ENCODE peak calls at places on chromosomes 5 and 9, in four cellular contexts. One of them, this sample, is unnamed.

GRCh38 chr9:89891221-89892052 is 286.6 kb downstream of the GADD45G start:
- DNase-seq in stomach: peak
- DNase-seq in GM06990: no peak
- DNase-seq in fibroblast of the aortic adventitia: peak
- DNase-seq in this sample: peak

GRCh38 chr5:134503088-134503936 is 22.2 kb upstream of the JADE2 start:
- DNase-seq in stomach: peak
- DNase-seq in GM06990: peak
- DNase-seq in fibroblast of the aortic adventitia: peak
- DNase-seq in this sample: peak

GRCh38 chr5:96329886-96330531 is 103.0 kb downstream of the PCSK1 start:
- DNase-seq in fibroblast of the aortic adventitia: no peak
- DNase-seq in GM06990: no peak
- DNase-seq in stomach: no peak
- DNase-seq in this sample: no peak

GRCh38 chr9:126157409-126157808 is 169.2 kb upstream of the MVB12B start:
- DNase-seq in GM06990: no peak
- DNase-seq in stomach: peak
- DNase-seq in fibroblast of the aortic adventitia: no peak
- DNase-seq in this sample: no peak

GRCh38 chr9:133257398-133258053 is 17.5 kb downstream of the ABO start:
- DNase-seq in stomach: peak
- DNase-seq in GM06990: no peak
- DNase-seq in fibroblast of the aortic adventitia: no peak
- DNase-seq in this sample: no peak

GRCh38 chr9:109454601-109455155 is 43.4 kb downstream of the PTPN3 start:
- DNase-seq in stomach: no peak
- DNase-seq in GM06990: no peak
- DNase-seq in fibroblast of the aortic adventitia: no peak
- DNase-seq in this sample: no peak

GRCh38 chr9:93206576-93207155 is 22.7 kb downstream of the WNK2 start:
- DNase-seq in GM06990: no peak
- DNase-seq in fibroblast of the aortic adventitia: no peak
- DNase-seq in stomach: no peak
- DNase-seq in this sample: no peak

GRCh38 chr5:142280066-142281011 is 44.5 kb downstream of the SPRY4 start:
- DNase-seq in stomach: no peak
- DNase-seq in GM06990: no peak
- DNase-seq in fibroblast of the aortic adventitia: peak
- DNase-seq in this sample: peak

GRCh38 chr9:76803083-76803482 is 38.8 kb downstream of the PCA3 start:
- DNase-seq in GM06990: no peak
- DNase-seq in stomach: no peak
- DNase-seq in fibroblast of the aortic adventitia: no peak
- DNase-seq in this sample: no peak

GRCh38 chr5:8749556-8749955 is 796.3 kb downstream of the SEMA5A start:
- DNase-seq in GM06990: no peak
- DNase-seq in fibroblast of the aortic adventitia: no peak
- DNase-seq in stomach: no peak
- DNase-seq in this sample: no peak

GRCh38 chr9:113935677-113936380 is 59.7 kb downstream of the ZNF618 start:
- DNase-seq in GM06990: no peak
- DNase-seq in stomach: peak
- DNase-seq in fibroblast of the aortic adventitia: no peak
- DNase-seq in this sample: no peak

GRCh38 chr5:165459232-165459631 is 1953.8 kb downstream of the MAT2B start:
- DNase-seq in GM06990: no peak
- DNase-seq in fibroblast of the aortic adventitia: peak
- DNase-seq in stomach: no peak
- DNase-seq in this sample: no peak

GRCh38 chr5:1540831-1541661 is 17.3 kb upstream of the LPCAT1 start:
- DNase-seq in fibroblast of the aortic adventitia: no peak
- DNase-seq in GM06990: no peak
- DNase-seq in stomach: no peak
- DNase-seq in this sample: no peak

GRCh38 chr5:57804007-57804444 is 321.4 kb upstream of the ACTBL2 start:
- DNase-seq in fibroblast of the aortic adventitia: peak
- DNase-seq in stomach: no peak
- DNase-seq in GM06990: no peak
- DNase-seq in this sample: peak

GRCh38 chr9:93577045-93577939 is 908 bp downstream of the PHF2 start:
- DNase-seq in stomach: peak
- DNase-seq in GM06990: peak
- DNase-seq in fibroblast of the aortic adventitia: no peak
- DNase-seq in this sample: no peak

GRCh38 chr5:157365732-157366131 is 94.3 kb upstream of the NIPAL4 start:
- DNase-seq in GM06990: no peak
- DNase-seq in fibroblast of the aortic adventitia: no peak
- DNase-seq in stomach: no peak
- DNase-seq in this sample: no peak
- TF ChIP-seq CTCF in GM06990: no peak
- TF ChIP-seq CTCF in fibroblast of the aortic adventitia: no peak
- TF ChIP-seq CTCF in stomach: no peak
- TF ChIP-seq CTCF in this sample: no peak

GRCh38 chr5:159106569-159107282 is 7.0 kb upstream of the EBF1 start:
- DNase-seq in stomach: peak
- DNase-seq in fibroblast of the aortic adventitia: peak
- DNase-seq in GM06990: peak
- DNase-seq in this sample: peak
- H3K4me3 ChIP-seq in stomach: peak
- H3K4me3 ChIP-seq in fibroblast of the aortic adventitia: peak
- H3K4me3 ChIP-seq in GM06990: peak
- H3K4me3 ChIP-seq in this sample: peak

DNA sequence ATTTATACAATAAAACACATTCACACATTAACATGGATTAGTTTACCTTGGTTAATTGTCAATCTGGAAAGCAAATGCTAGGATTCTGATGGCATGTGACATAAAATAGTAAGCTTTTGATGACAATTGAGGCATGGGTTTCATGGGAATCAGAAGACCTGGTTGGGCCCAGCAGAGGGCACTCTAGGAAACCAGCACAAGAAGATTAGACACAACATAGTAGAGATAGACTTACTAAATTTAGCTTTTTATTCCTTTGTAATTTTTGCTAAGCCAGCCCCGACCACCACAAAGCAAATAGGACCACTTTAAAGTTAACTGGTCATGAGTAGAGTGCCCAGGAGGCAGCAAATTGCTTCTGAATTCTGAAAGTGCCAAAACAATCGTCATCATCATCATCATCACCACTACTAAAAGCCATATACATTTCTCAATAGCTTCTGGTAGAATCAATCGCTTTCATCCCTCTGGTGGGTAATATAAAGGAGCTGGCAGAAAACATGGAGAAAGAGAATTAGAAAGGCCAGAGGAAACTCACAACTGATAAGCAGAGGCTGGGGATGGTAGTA is 163.2 kb downstream of the ARRDC3 start:
- DNase-seq in GM06990: no peak
- DNase-seq in stomach: no peak
- DNase-seq in fibroblast of the aortic adventitia: no peak
- DNase-seq in this sample: peak
- TF ChIP-seq CTCF in GM06990: peak
- TF ChIP-seq CTCF in stomach: no peak
- TF ChIP-seq CTCF in fibroblast of the aortic adventitia: peak
- TF ChIP-seq CTCF in this sample: peak

GRCh38 chr9:74498616-74499095 is 1.5 kb downstream of the RORB start:
- DNase-seq in fibroblast of the aortic adventitia: no peak
- DNase-seq in stomach: no peak
- DNase-seq in GM06990: no peak
- DNase-seq in this sample: no peak
- H3K4me3 ChIP-seq in fibroblast of the aortic adventitia: peak
- H3K4me3 ChIP-seq in stomach: peak
- H3K4me3 ChIP-seq in GM06990: peak
- H3K4me3 ChIP-seq in this sample: peak

GRCh38 chr9:118652258-118652657 is 717.0 kb downstream of the BRINP1 start:
- DNase-seq in stomach: no peak
- DNase-seq in GM06990: no peak
- DNase-seq in fibroblast of the aortic adventitia: no peak
- DNase-seq in this sample: no peak

GRCh38 chr9:118647331-118647730 is 721.9 kb downstream of the BRINP1 start:
- DNase-seq in GM06990: no peak
- DNase-seq in fibroblast of the aortic adventitia: no peak
- DNase-seq in stomach: no peak
- DNase-seq in this sample: no peak

GRCh38 chr9:118651511-118651910 is 717.7 kb downstream of the BRINP1 start:
- DNase-seq in GM06990: no peak
- DNase-seq in fibroblast of the aortic adventitia: no peak
- DNase-seq in stomach: no peak
- DNase-seq in this sample: no peak

GRCh38 chr9:118652935-118653334 is 716.3 kb downstream of the BRINP1 start:
- DNase-seq in fibroblast of the aortic adventitia: no peak
- DNase-seq in GM06990: no peak
- DNase-seq in stomach: no peak
- DNase-seq in this sample: no peak

GRCh38 chr9:118650407-118650806 is 718.8 kb downstream of the BRINP1 start:
- DNase-seq in GM06990: no peak
- DNase-seq in fibroblast of the aortic adventitia: no peak
- DNase-seq in stomach: no peak
- DNase-seq in this sample: no peak
- TF ChIP-seq CTCF in GM06990: no peak
- TF ChIP-seq CTCF in fibroblast of the aortic adventitia: no peak
- TF ChIP-seq CTCF in stomach: no peak
- TF ChIP-seq CTCF in this sample: no peak

GRCh38 chr5:173108914-173109313 is 35.4 kb upstream of the BNIP1 start:
- DNase-seq in fibroblast of the aortic adventitia: no peak
- DNase-seq in stomach: no peak
- DNase-seq in GM06990: no peak
- DNase-seq in this sample: no peak
- H3K4me3 ChIP-seq in fibroblast of the aortic adventitia: no peak
- H3K4me3 ChIP-seq in stomach: no peak
- H3K4me3 ChIP-seq in GM06990: no peak
- H3K4me3 ChIP-seq in this sample: no peak

GRCh38 chr5:90802695-90803317 is 244.2 kb downstream of the ADGRV1 start:
- DNase-seq in stomach: peak
- DNase-seq in fibroblast of the aortic adventitia: peak
- DNase-seq in GM06990: no peak
- DNase-seq in this sample: peak

GRCh38 chr5:90807483-90807882 is 248.9 kb downstream of the ADGRV1 start:
- DNase-seq in GM06990: no peak
- DNase-seq in fibroblast of the aortic adventitia: no peak
- DNase-seq in stomach: peak
- DNase-seq in this sample: peak

GRCh38 chr5:90803891-90804290 is 245.3 kb downstream of the ADGRV1 start:
- DNase-seq in stomach: no peak
- DNase-seq in GM06990: no peak
- DNase-seq in fibroblast of the aortic adventitia: no peak
- DNase-seq in this sample: no peak

DNA sequence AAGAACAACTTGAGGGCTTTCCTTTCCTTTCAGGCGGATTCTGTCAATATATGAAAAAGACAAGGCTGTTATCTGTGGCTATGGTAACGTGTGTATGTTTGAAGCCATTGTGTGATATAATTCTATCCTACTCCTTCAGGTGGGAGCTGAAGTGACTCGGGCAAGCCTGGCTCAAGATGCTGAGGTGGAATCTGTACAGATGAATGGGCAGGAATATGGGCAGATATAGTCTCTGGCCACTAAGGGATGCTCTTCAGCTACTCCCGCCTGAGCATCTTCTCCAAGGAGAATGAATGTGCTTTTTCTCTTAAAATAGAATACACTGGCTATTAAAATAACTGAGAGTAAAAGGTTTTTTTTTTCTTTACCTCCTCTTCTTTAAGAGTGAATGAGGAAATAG is 244.8 kb downstream of the ADGRV1 start:
- DNase-seq in fibroblast of the aortic adventitia: no peak
- DNase-seq in GM06990: no peak
- DNase-seq in stomach: no peak
- DNase-seq in this sample: no peak
- TF ChIP-seq CTCF in fibroblast of the aortic adventitia: no peak
- TF ChIP-seq CTCF in GM06990: no peak
- TF ChIP-seq CTCF in stomach: no peak
- TF ChIP-seq CTCF in this sample: no peak

GRCh38 chr5:79845448-79846197 is 145.4 kb downstream of the MTX3 start:
- DNase-seq in GM06990: no peak
- DNase-seq in fibroblast of the aortic adventitia: peak
- DNase-seq in stomach: no peak
- DNase-seq in this sample: peak
- H3K4me3 ChIP-seq in GM06990: no peak
- H3K4me3 ChIP-seq in fibroblast of the aortic adventitia: no peak
- H3K4me3 ChIP-seq in stomach: no peak
- H3K4me3 ChIP-seq in this sample: no peak

DNA sequence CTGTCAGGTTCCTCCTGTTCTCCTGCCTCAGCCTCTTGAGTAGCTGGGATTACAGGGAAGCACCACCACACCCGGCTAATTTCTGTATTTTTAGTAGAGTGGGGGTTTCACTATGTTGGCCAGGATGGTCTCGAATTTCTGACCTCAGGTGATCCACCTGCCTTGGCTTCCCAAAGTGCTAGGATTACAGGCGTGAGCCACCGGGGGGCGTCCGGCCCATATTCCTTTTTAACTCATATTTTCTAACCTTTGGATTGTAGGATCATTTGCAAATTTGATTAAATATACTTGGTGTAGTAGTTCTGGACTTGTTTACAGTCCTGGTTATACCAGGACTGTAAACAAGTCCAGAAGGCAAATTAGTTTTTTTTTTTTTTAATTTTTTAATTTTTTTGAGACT is 4.3 kb downstream of the TCERG1 start:
- DNase-seq in fibroblast of the aortic adventitia: no peak
- DNase-seq in stomach: no peak
- DNase-seq in GM06990: no peak
- DNase-seq in this sample: no peak
- TF ChIP-seq CTCF in fibroblast of the aortic adventitia: peak
- TF ChIP-seq CTCF in stomach: no peak
- TF ChIP-seq CTCF in GM06990: peak
- TF ChIP-seq CTCF in this sample: peak

This sample was measured in fibroblast of pulmonary artery.